ENCODE peak calls at places on chromosomes 13 and 19, in ten cellular contexts. Z, P, E, O, X, Q, K, L, V and R are unnamed samples.

GRCh38 chr13:20397896-20398295 is 127.8 kb downstream of the CRYL1 start:
- DNase-seq in Z (no peak), P (no peak), E (no peak), O (no peak), X (no peak), Q (no peak), K (no peak), L (no peak), V (no peak), R (no peak)

GRCh38 chr13:85828094-85828684 is 29.0 kb upstream of the SLITRK6 start:
- DNase-seq in Z (no peak), P (peak), E (peak), O (no peak), X (no peak), Q (peak), K (peak), L (no peak), V (no peak), R (peak)

GRCh38 chr13:98839826-98840769 is 87.6 kb upstream of the SLC15A1 start:
- DNase-seq in Z (no peak), P (peak), E (peak), O (peak), X (no peak), Q (peak), K (peak), L (no peak), V (peak), R (peak)

GRCh38 chr19:51339687-51340656 is 2.0 kb downstream of the VSIG10L start:
- DNase-seq in Z (peak), P (peak), E (peak), O (peak), X (peak), Q (peak), K (peak), L (peak), V (peak), R (peak)

GRCh38 chr19:41698746-41699230 is 9.6 kb upstream of the CEACAM5 start:
- DNase-seq in Z (no peak), P (no peak), E (peak), O (no peak), X (peak), Q (peak), K (no peak), L (no peak), V (no peak), R (no peak)

GRCh38 chr19:4071610-4072009 is 4.9 kb upstream of the ZBTB7A start:
- DNase-seq in Z (no peak), P (no peak), E (no peak), O (no peak), X (no peak), Q (no peak), K (no peak), L (no peak), V (no peak), R (no peak)

GRCh38 chr19:58170860-58171259 is 12.0 kb upstream of the ZNF274 start:
- DNase-seq in Z (no peak), P (peak), E (no peak), O (no peak), X (no peak), Q (no peak), K (peak), L (no peak), V (no peak), R (no peak)

GRCh38 chr13:95530178-95530577 is 22.3 kb upstream of the CLDN10 start:
- DNase-seq in Z (no peak), P (peak), E (no peak), O (no peak), X (no peak), Q (peak), K (peak), L (no peak), V (no peak), R (no peak)

GRCh38 chr19:11769995-11770394 is 3.2 kb downstream of the ZNF441 start:
- DNase-seq in Z (no peak), P (no peak), E (no peak), O (no peak), X (no peak), Q (peak), K (no peak), L (no peak), V (no peak), R (no peak)

GRCh38 chr19:33316521-33317284 is 14.4 kb upstream of the CEBPA start:
- DNase-seq in Z (no peak), P (no peak), E (no peak), O (no peak), X (peak), Q (no peak), K (no peak), L (no peak), V (no peak), R (no peak)

GRCh38 chr19:6062274-6062673 is 48.0 kb downstream of the RFX2 start:
- DNase-seq in Z (peak), P (no peak), E (peak), O (no peak), X (peak), Q (peak), K (no peak), L (peak), V (no peak), R (no peak)

GRCh38 chr13:40665754-40666057 is 735 bp downstream of the FOXO1 start:
- DNase-seq in Z (peak), P (no peak), E (no peak), O (peak), X (no peak), Q (peak), K (no peak), L (no peak), V (no peak), R (peak)

GRCh38 chr19:50893047-50893737 is 18.0 kb downstream of the KLK4 start:
- DNase-seq in Z (no peak), P (no peak), E (no peak), O (no peak), X (no peak), Q (peak), K (no peak), L (no peak), V (no peak), R (no peak)

GRCh38 chr13:20128459-20128927 is 32.4 kb downstream of the GJA3 start:
- DNase-seq in Z (no peak), P (no peak), E (no peak), O (no peak), X (peak), Q (peak), K (no peak), L (no peak), V (peak), R (peak)

GRCh38 chr19:46226438-46226973 is 3.0 kb upstream of the IGFL1 start:
- DNase-seq in Z (no peak), P (no peak), E (no peak), O (no peak), X (no peak), Q (no peak), K (no peak), L (no peak), V (no peak), R (no peak)